ENCODE peak calls at places on chromosome 15, in six cellular contexts. F, S, O, U, Q and Z are unnamed samples.

GRCh38 chr15:32888221-32888761 is 170.5 kb downstream of the GREM1 start:
- DNase-seq in F (no peak), S (no peak), O (no peak), U (no peak), Q (no peak), Z (no peak)

GRCh38 chr15:44009056-44009455 is 182.3 kb downstream of the WDR76 start:
- DNase-seq in F (no peak), S (no peak), O (no peak), U (no peak), Q (no peak), Z (no peak)

GRCh38 chr15:31372635-31373091 is 46.0 kb downstream of the KLF13 start:
- DNase-seq in F (peak), S (no peak), O (peak), U (peak), Q (no peak), Z (no peak)

GRCh38 chr15:52068004-52068403 is 44.6 kb downstream of the BCL2L10 start:
- DNase-seq in F (no peak), S (no peak), O (no peak), U (no peak), Q (no peak), Z (no peak)

GRCh38 chr15:69758291-69758771 is 305.7 kb downstream of the RPLP1 start:
- DNase-seq in F (no peak), S (no peak), O (no peak), U (no peak), Q (no peak), Z (no peak)

GRCh38 chr15:97401970-97402369 is 558.5 kb upstream of the ARRDC4 start:
- DNase-seq in F (no peak), S (no peak), O (no peak), U (no peak), Q (no peak), Z (no peak)

GRCh38 chr15:70185251-70185711 is 87.6 kb upstream of the TLE3 start:
- DNase-seq in F (no peak), S (no peak), O (no peak), U (no peak), Q (no peak), Z (no peak)

GRCh38 chr15:99962006-99962561 is 228.8 kb upstream of the LYSMD4 start:
- DNase-seq in F (peak), S (no peak), O (no peak), U (no peak), Q (no peak), Z (no peak)

GRCh38 chr15:77025471-77025901 is 30.6 kb downstream of the PSTPIP1 start:
- DNase-seq in F (peak), S (no peak), O (peak), U (peak), Q (peak), Z (no peak)

GRCh38 chr15:39787479-39787878 is 4.8 kb upstream of the FSIP1 start:
- DNase-seq in F (no peak), S (no peak), O (no peak), U (no peak), Q (no peak), Z (no peak)

GRCh38 chr15:91289324-91289723 is 189.3 kb downstream of the SV2B start:
- DNase-seq in F (no peak), S (peak), O (no peak), U (no peak), Q (peak), Z (no peak)

GRCh38 chr15:85622432-85622831 is 172.3 kb downstream of the KLHL25 start:
- DNase-seq in F (no peak), S (no peak), O (no peak), U (no peak), Q (no peak), Z (peak)

GRCh38 chr15:60585743-60586708 is 107.1 kb upstream of the ICE2 start:
- DNase-seq in F (no peak), S (peak), O (peak), U (peak), Q (peak), Z (no peak)

GRCh38 chr15:98428253-98428989 is 219.9 kb upstream of the IGF1R start:
- DNase-seq in F (peak), S (peak), O (peak), U (peak), Q (peak), Z (peak)

GRCh38 chr15:75508741-75509532 is 57.4 kb upstream of the SIN3A start:
- DNase-seq in F (no peak), S (peak), O (no peak), U (no peak), Q (peak), Z (no peak)

GRCh38 chr15:26771168-26771916 is 1.5 kb downstream of the GABRB3 start:
- DNase-seq in F (peak), S (no peak), O (peak), U (no peak), Q (peak), Z (no peak)

GRCh38 chr15:59656935-59657634 is at the start of gene GTF2A2:
- DNase-seq in F (peak), S (peak), O (peak), U (peak), Q (peak), Z (peak)

GRCh38 chr15:51255533-51255932 is 82.9 kb downstream of the CYP19A1 start:
- DNase-seq in F (no peak), S (no peak), O (no peak), U (no peak), Q (no peak), Z (no peak)

GRCh38 chr15:62135532-62136134 is 29.5 kb downstream of the C2CD4B start:
- DNase-seq in F (no peak), S (no peak), O (no peak), U (no peak), Q (no peak), Z (no peak)

GRCh38 chr15:40367673-40368611 is 9.9 kb downstream of the DISP2 start:
- DNase-seq in F (peak), S (peak), O (peak), U (peak), Q (peak), Z (peak)

GRCh38 chr15:51883436-51883835 is 54.0 kb downstream of the TMOD3 start:
- DNase-seq in F (no peak), S (no peak), O (no peak), U (no peak), Q (no peak), Z (no peak)

GRCh38 chr15:28920781-28921331 is 35.1 kb downstream of the APBA2 start:
- DNase-seq in F (no peak), S (no peak), O (no peak), U (no peak), Q (peak), Z (no peak)

GRCh38 chr15:27454281-27455060 is 483.5 kb downstream of the GABRG3 start:
- DNase-seq in F (no peak), S (no peak), O (no peak), U (no peak), Q (no peak), Z (no peak)

GRCh38 chr15:38069001-38069400 is 134.6 kb downstream of the TMCO5A start:
- DNase-seq in F (no peak), S (peak), O (no peak), U (no peak), Q (peak), Z (no peak)

GRCh38 chr15:74784854-74785715 is 3.2 kb downstream of the CSK start:
- DNase-seq in F (no peak), S (peak), O (no peak), U (no peak), Q (peak), Z (no peak)

GRCh38 chr15:66587749-66588148 is 22.0 kb upstream of the LCTL start:
- DNase-seq in F (no peak), S (no peak), O (no peak), U (no peak), Q (no peak), Z (no peak)

GRCh38 chr15:90886291-90886614 is 1.9 kb downstream of the FES start:
- DNase-seq in F (no peak), S (no peak), O (no peak), U (no peak), Q (no peak), Z (no peak)

GRCh38 chr15:63984331-63984730 is 62.0 kb downstream of the DAPK2 start:
- DNase-seq in F (no peak), S (no peak), O (no peak), U (no peak), Q (no peak), Z (no peak)

GRCh38 chr15:48643776-48644497 is 1.6 kb downstream of the FBN1 start:
- DNase-seq in F (no peak), S (no peak), O (no peak), U (no peak), Q (no peak), Z (no peak)

GRCh38 chr15:89132611-89133242 is 44.5 kb downstream of the ABHD2 start:
- DNase-seq in F (no peak), S (no peak), O (peak), U (peak), Q (no peak), Z (no peak)

GRCh38 chr15:68995754-68996141 is 18.7 kb upstream of the NOX5 start:
- DNase-seq in F (no peak), S (no peak), O (no peak), U (no peak), Q (no peak), Z (no peak)

GRCh38 chr15:94247789-94248638 is 16.7 kb downstream of the MCTP2 start:
- DNase-seq in F (no peak), S (no peak), O (no peak), U (no peak), Q (no peak), Z (no peak)

GRCh38 chr15:39692464-39693327 is 89.9 kb downstream of the FSIP1 start:
- DNase-seq in F (no peak), S (peak), O (no peak), U (no peak), Q (no peak), Z (no peak)

GRCh38 chr15:52857937-52858336 is 67.8 kb upstream of the ONECUT1 start:
- DNase-seq in F (no peak), S (no peak), O (no peak), U (no peak), Q (no peak), Z (no peak)

GRCh38 chr15:73854265-73854664 is 19.1 kb upstream of the TBC1D21 start:
- DNase-seq in F (no peak), S (no peak), O (no peak), U (no peak), Q (no peak), Z (no peak)

GRCh38 chr15:58547628-58548307 is 116.0 kb downstream of the LIPC start:
- DNase-seq in F (no peak), S (no peak), O (no peak), U (no peak), Q (no peak), Z (no peak)

GRCh38 chr15:99155961-99156443 is 51.1 kb downstream of the SYNM start:
- DNase-seq in F (no peak), S (no peak), O (no peak), U (no peak), Q (no peak), Z (no peak)

GRCh38 chr15:67968564-67969440 is 85.3 kb upstream of the PIAS1 start:
- DNase-seq in F (no peak), S (no peak), O (no peak), U (no peak), Q (no peak), Z (peak)

GRCh38 chr15:37079726-37080125 is 20.6 kb downstream of the MEIS2 start:
- DNase-seq in F (no peak), S (no peak), O (no peak), U (no peak), Q (no peak), Z (no peak)

GRCh38 chr15:90002428-90002844 is 1.3 kb downstream of the ZNF710 start:
- DNase-seq in F (peak), S (peak), O (peak), U (peak), Q (peak), Z (peak)

GRCh38 chr15:87293016-87293415 is 963.5 kb downstream of the NTRK3 start:
- DNase-seq in F (no peak), S (no peak), O (no peak), U (no peak), Q (no peak), Z (no peak)

GRCh38 chr15:87294854-87295253 is 961.7 kb downstream of the NTRK3 start:
- DNase-seq in F (no peak), S (no peak), O (no peak), U (no peak), Q (no peak), Z (no peak)
- TF ChIP-seq CTCF in F (no peak), S (no peak), O (no peak), U (no peak), Q (no peak), Z (no peak)

GRCh38 chr15:80526556-80527340 is 122.6 kb downstream of the ARNT2 start:
- DNase-seq in F (no peak), S (no peak), O (peak), U (peak), Q (no peak), Z (no peak)
- TF ChIP-seq CTCF in F (no peak), S (no peak), O (no peak), U (no peak), Q (no peak), Z (no peak)

DNA sequence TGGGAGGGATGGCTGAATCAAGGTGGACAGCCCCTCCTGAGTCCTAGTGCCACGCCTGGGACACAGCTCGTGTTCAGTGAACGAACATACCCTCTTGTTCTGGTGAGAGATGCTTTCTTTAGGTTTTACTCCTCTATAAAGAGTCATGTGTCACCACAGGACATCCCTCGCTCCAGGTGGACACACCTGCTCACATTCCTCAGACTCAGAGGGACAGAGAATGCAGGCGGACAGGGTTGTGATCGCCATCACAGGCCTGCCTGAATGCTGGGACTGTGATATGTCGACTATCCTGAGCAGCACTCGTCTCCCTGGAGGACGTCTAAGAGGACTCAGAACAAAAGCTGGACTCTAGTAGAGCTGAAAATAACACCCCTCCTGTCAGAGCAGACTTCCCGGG is 96.4 kb upstream of the SNRPA1 start:
- DNase-seq in F (no peak), S (no peak), O (no peak), U (no peak), Q (no peak), Z (no peak)
- TF ChIP-seq CTCF in F (no peak), S (no peak), O (no peak), U (no peak), Q (no peak), Z (no peak)

GRCh38 chr15:65086680-65087111 is 10.2 kb downstream of the KBTBD13 start:
- DNase-seq in F (no peak), S (no peak), O (no peak), U (no peak), Q (peak), Z (no peak)
- TF ChIP-seq CTCF in F (no peak), S (no peak), O (no peak), U (no peak), Q (no peak), Z (peak)